ENCODE peak calls at places on chromosomes 3 and 15, in seven cellular contexts. B, Q, S, E, M, L and X are unnamed samples.

GRCh38 chr3:3799173-3800075 is at the start of gene LRRN1:
- DNase-seq in B (peak; percentile 93), Q (no peak), S (peak; percentile 10), E (peak; percentile 78), M (no peak), L (peak; percentile 70), X (no peak)

GRCh38 chr3:109392293-109392692 is 54.9 kb upstream of the DPPA4 start:
- DNase-seq in B (no peak), Q (no peak), S (no peak), E (no peak), M (no peak), L (no peak), X (no peak)

GRCh38 chr15:92600902-92601301 is 54.7 kb downstream of the FAM174B start:
- DNase-seq in B (no peak), Q (no peak), S (no peak), E (no peak), M (no peak), L (no peak), X (no peak)

GRCh38 chr3:100221159-100221558 is 39.6 kb upstream of the TBC1D23 start:
- DNase-seq in B (no peak), Q (no peak), S (no peak), E (no peak), M (no peak), L (no peak), X (no peak)

GRCh38 chr15:70866982-70867644 is 13.2 kb upstream of the LARP6 start:
- DNase-seq in B (no peak), Q (no peak), S (peak; percentile 38), E (no peak), M (no peak), L (no peak), X (no peak)

GRCh38 chr3:108073712-108074431 is 17.0 kb downstream of the CD47 start:
- DNase-seq in B (no peak), Q (peak; percentile 59), S (no peak), E (no peak), M (no peak), L (no peak), X (peak; percentile 37)

GRCh38 chr15:28904541-28905303 is 18.9 kb downstream of the APBA2 start:
- DNase-seq in B (no peak), Q (no peak), S (no peak), E (no peak), M (no peak), L (no peak), X (no peak)

GRCh38 chr3:133655731-133656130 is 6.0 kb downstream of the TOPBP1 start:
- DNase-seq in B (no peak), Q (no peak), S (no peak), E (no peak), M (no peak), L (no peak), X (no peak)

GRCh38 chr3:37729119-37729518 is 132.6 kb upstream of the CTDSPL start:
- DNase-seq in B (no peak), Q (peak; percentile 27), S (peak; percentile 50), E (no peak), M (no peak), L (no peak), X (peak; percentile 27)

GRCh38 chr3:120625199-120625598 is 29.1 kb downstream of the NDUFB4 start:
- DNase-seq in B (no peak), Q (peak; percentile 17), S (no peak), E (no peak), M (no peak), L (no peak), X (no peak)

GRCh38 chr15:77602800-77603199 is 29.9 kb downstream of the LINGO1 start:
- DNase-seq in B (no peak), Q (peak; percentile 16), S (no peak), E (no peak), M (no peak), L (no peak), X (no peak)

GRCh38 chr3:86948840-86949239 is 42.1 kb downstream of the VGLL3 start:
- DNase-seq in B (no peak), Q (peak; percentile 61), S (peak; percentile 93), E (no peak), M (no peak), L (no peak), X (peak; percentile 95)

GRCh38 chr15:77186518-77187095 is 115.7 kb upstream of the TSPAN3 start:
- DNase-seq in B (peak; percentile 31), Q (peak; percentile 30), S (peak; percentile 45), E (no peak), M (no peak), L (peak; percentile 30), X (peak; percentile 17)